ENCODE peak calls at places on chromosome 10, in four cellular contexts. One of them, this sample, is unnamed.

GRCh38 chr10:11260136-11260535 is 242.5 kb downstream of the CELF2 start:
- DNase-seq in heart right ventricle: no peak
- DNase-seq in CD8-positive, alpha-beta T cell: no peak
- DNase-seq in cardiac muscle cell: peak
- DNase-seq in this sample: no peak

GRCh38 chr10:126098216-126098561 is 201.8 kb downstream of the FANK1 start:
- DNase-seq in CD8-positive, alpha-beta T cell: no peak
- DNase-seq in heart right ventricle: no peak
- DNase-seq in cardiac muscle cell: no peak
- DNase-seq in this sample: no peak

GRCh38 chr10:91901784-91902677 is 7.3 kb downstream of the FGFBP3 start:
- DNase-seq in CD8-positive, alpha-beta T cell: peak
- DNase-seq in heart right ventricle: no peak
- DNase-seq in cardiac muscle cell: no peak
- DNase-seq in this sample: no peak

GRCh38 chr10:7364474-7364873 is 46.4 kb downstream of the SFMBT2 start:
- DNase-seq in heart right ventricle: no peak
- DNase-seq in CD8-positive, alpha-beta T cell: no peak
- DNase-seq in cardiac muscle cell: no peak
- DNase-seq in this sample: no peak

GRCh38 chr10:78584266-78584665 is 484.5 kb upstream of the ZMIZ1 start:
- DNase-seq in CD8-positive, alpha-beta T cell: no peak
- DNase-seq in heart right ventricle: no peak
- DNase-seq in cardiac muscle cell: no peak
- DNase-seq in this sample: no peak

GRCh38 chr10:93462881-93463280 is 19.3 kb downstream of the MYOF start:
- DNase-seq in CD8-positive, alpha-beta T cell: no peak
- DNase-seq in heart right ventricle: no peak
- DNase-seq in cardiac muscle cell: no peak
- DNase-seq in this sample: no peak

GRCh38 chr10:43250625-43250924 is 16.3 kb downstream of the RASGEF1A start:
- DNase-seq in cardiac muscle cell: no peak
- DNase-seq in heart right ventricle: no peak
- DNase-seq in CD8-positive, alpha-beta T cell: no peak
- DNase-seq in this sample: no peak

GRCh38 chr10:12382956-12383531 is 33.7 kb downstream of the CAMK1D start:
- DNase-seq in heart right ventricle: no peak
- DNase-seq in CD8-positive, alpha-beta T cell: no peak
- DNase-seq in cardiac muscle cell: no peak
- DNase-seq in this sample: no peak

GRCh38 chr10:10892290-10892875 is 125.3 kb upstream of the CELF2 start:
- DNase-seq in CD8-positive, alpha-beta T cell: no peak
- DNase-seq in heart right ventricle: no peak
- DNase-seq in cardiac muscle cell: no peak
- DNase-seq in this sample: no peak

GRCh38 chr10:17871036-17871435 is 61.9 kb downstream of the MRC1 start:
- DNase-seq in CD8-positive, alpha-beta T cell: no peak
- DNase-seq in cardiac muscle cell: no peak
- DNase-seq in heart right ventricle: no peak
- DNase-seq in this sample: no peak

GRCh38 chr10:57992321-57993077 is 275.2 kb downstream of the IPMK start:
- DNase-seq in heart right ventricle: no peak
- DNase-seq in CD8-positive, alpha-beta T cell: no peak
- DNase-seq in cardiac muscle cell: no peak
- DNase-seq in this sample: no peak

GRCh38 chr10:62817120-62817762 is 1.1 kb upstream of the EGR2 start:
- DNase-seq in heart right ventricle: peak
- DNase-seq in CD8-positive, alpha-beta T cell: peak
- DNase-seq in cardiac muscle cell: peak
- DNase-seq in this sample: no peak

GRCh38 chr10:62816179-62817119 is at the start of gene EGR2:
- DNase-seq in cardiac muscle cell: peak
- DNase-seq in CD8-positive, alpha-beta T cell: peak
- DNase-seq in heart right ventricle: peak
- DNase-seq in this sample: peak

GRCh38 chr10:62819521-62819920 is 3.4 kb upstream of the EGR2 start:
- DNase-seq in cardiac muscle cell: peak
- DNase-seq in heart right ventricle: no peak
- DNase-seq in CD8-positive, alpha-beta T cell: no peak
- DNase-seq in this sample: no peak

GRCh38 chr10:62818426-62819011 is 2.4 kb upstream of the EGR2 start:
- DNase-seq in heart right ventricle: peak
- DNase-seq in cardiac muscle cell: peak
- DNase-seq in CD8-positive, alpha-beta T cell: peak
- DNase-seq in this sample: peak

GRCh38 chr10:62817763-62818425 is 1.7 kb upstream of the EGR2 start:
- DNase-seq in cardiac muscle cell: peak
- DNase-seq in heart right ventricle: peak
- DNase-seq in CD8-positive, alpha-beta T cell: peak
- DNase-seq in this sample: no peak
- H3K27ac ChIP-seq in cardiac muscle cell: no peak
- H3K27ac ChIP-seq in heart right ventricle: peak
- H3K27ac ChIP-seq in CD8-positive, alpha-beta T cell: peak
- H3K27ac ChIP-seq in this sample: peak

GRCh38 chr10:71750986-71751385 is 22.3 kb downstream of the VSIR start:
- DNase-seq in CD8-positive, alpha-beta T cell: no peak
- DNase-seq in heart right ventricle: no peak
- DNase-seq in cardiac muscle cell: no peak
- DNase-seq in this sample: no peak

GRCh38 chr10:71749396-71749795 is 23.9 kb downstream of the VSIR start:
- DNase-seq in cardiac muscle cell: no peak
- DNase-seq in CD8-positive, alpha-beta T cell: no peak
- DNase-seq in heart right ventricle: peak
- DNase-seq in this sample: no peak

GRCh38 chr10:71748671-71749191 is 24.6 kb downstream of the VSIR start:
- DNase-seq in CD8-positive, alpha-beta T cell: peak
- DNase-seq in cardiac muscle cell: no peak
- DNase-seq in heart right ventricle: peak
- DNase-seq in this sample: peak

GRCh38 chr10:71751515-71752224 is 21.6 kb downstream of the VSIR start:
- DNase-seq in heart right ventricle: no peak
- DNase-seq in cardiac muscle cell: no peak
- DNase-seq in CD8-positive, alpha-beta T cell: no peak
- DNase-seq in this sample: no peak

DNA sequence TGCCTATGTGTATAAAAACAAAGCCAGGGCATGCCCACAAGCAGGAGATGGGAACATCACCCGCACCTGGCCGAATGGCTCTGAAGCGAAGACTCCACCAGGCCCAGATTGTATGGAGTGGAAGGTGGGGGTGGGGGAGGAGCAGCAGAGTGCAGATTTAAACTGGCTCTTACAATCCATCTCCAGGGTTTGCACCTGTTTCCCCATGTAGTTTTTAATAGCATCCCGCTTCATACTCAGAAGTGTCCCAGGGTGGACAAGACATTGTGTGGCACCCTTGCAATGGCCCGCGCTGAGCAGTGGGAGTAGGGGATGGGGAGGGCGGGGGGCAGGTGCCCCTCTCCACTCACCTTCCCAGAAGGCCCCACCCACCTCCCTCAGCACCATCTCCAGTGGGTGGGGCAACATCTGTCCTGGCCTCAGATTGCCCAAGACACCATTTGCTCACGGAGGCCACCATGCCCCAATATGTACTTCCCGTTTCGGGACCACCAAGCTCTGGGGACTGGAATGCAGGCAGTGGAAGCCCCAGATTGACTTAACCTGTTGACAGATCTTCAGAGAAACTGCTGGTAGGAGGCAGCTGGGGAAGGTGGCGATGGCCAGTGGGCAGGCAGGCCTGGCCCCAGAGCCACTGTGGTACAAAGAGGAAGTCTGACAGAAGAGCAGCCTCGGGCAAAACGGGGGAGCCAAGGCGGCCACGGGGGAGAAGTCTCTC is 23.0 kb downstream of the VSIR start:
- DNase-seq in CD8-positive, alpha-beta T cell: no peak
- DNase-seq in heart right ventricle: no peak
- DNase-seq in cardiac muscle cell: no peak
- DNase-seq in this sample: no peak
- H3K27ac ChIP-seq in CD8-positive, alpha-beta T cell: peak
- H3K27ac ChIP-seq in heart right ventricle: peak
- H3K27ac ChIP-seq in cardiac muscle cell: no peak
- H3K27ac ChIP-seq in this sample: peak

GRCh38 chr10:133087045-133087678 is 562 bp upstream of the ADGRA1 start:
- DNase-seq in CD8-positive, alpha-beta T cell: no peak
- DNase-seq in cardiac muscle cell: no peak
- DNase-seq in heart right ventricle: no peak
- DNase-seq in this sample: no peak
- H3K27ac ChIP-seq in CD8-positive, alpha-beta T cell: no peak
- H3K27ac ChIP-seq in cardiac muscle cell: no peak
- H3K27ac ChIP-seq in heart right ventricle: no peak
- H3K27ac ChIP-seq in this sample: peak

GRCh38 chr10:61899663-61899996 is 1.9 kb upstream of the ARID5B start:
- DNase-seq in CD8-positive, alpha-beta T cell: no peak
- DNase-seq in cardiac muscle cell: no peak
- DNase-seq in heart right ventricle: no peak
- DNase-seq in this sample: no peak
- H3K27ac ChIP-seq in CD8-positive, alpha-beta T cell: peak
- H3K27ac ChIP-seq in cardiac muscle cell: no peak
- H3K27ac ChIP-seq in heart right ventricle: peak
- H3K27ac ChIP-seq in this sample: peak

GRCh38 chr10:14478201-14478600 is 147.5 kb upstream of the FRMD4A start:
- DNase-seq in CD8-positive, alpha-beta T cell: no peak
- DNase-seq in cardiac muscle cell: no peak
- DNase-seq in heart right ventricle: no peak
- DNase-seq in this sample: no peak

GRCh38 chr10:14477408-14477710 is 146.6 kb upstream of the FRMD4A start:
- DNase-seq in heart right ventricle: no peak
- DNase-seq in CD8-positive, alpha-beta T cell: no peak
- DNase-seq in cardiac muscle cell: no peak
- DNase-seq in this sample: no peak

GRCh38 chr10:14481014-14481413 is 150.3 kb upstream of the FRMD4A start:
- DNase-seq in cardiac muscle cell: no peak
- DNase-seq in CD8-positive, alpha-beta T cell: no peak
- DNase-seq in heart right ventricle: no peak
- DNase-seq in this sample: no peak

GRCh38 chr10:14476641-14477407 is 146.1 kb upstream of the FRMD4A start:
- DNase-seq in heart right ventricle: no peak
- DNase-seq in CD8-positive, alpha-beta T cell: no peak
- DNase-seq in cardiac muscle cell: no peak
- DNase-seq in this sample: no peak

DNA sequence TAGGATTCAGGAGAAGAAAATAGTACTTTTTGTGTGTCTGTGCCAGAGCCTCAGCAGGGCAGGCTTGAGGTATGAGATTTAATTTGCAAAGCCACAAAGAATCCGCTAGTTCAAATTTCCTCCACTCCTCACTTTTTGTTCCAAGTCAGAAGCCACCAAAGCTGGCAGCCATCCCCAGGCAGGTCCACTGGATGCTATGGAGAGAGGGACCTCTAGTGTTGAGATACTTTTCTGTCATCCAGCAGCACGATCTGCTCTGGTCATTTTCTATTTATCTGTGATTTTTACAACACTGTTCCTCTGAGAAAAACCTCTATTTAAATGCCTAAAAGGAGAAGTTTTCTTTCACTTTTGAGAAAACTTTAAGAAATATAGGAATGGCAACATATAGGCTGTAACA is 147.9 kb upstream of the FRMD4A start:
- DNase-seq in CD8-positive, alpha-beta T cell: no peak
- DNase-seq in heart right ventricle: peak
- DNase-seq in cardiac muscle cell: peak
- DNase-seq in this sample: peak
- H3K27ac ChIP-seq in CD8-positive, alpha-beta T cell: no peak
- H3K27ac ChIP-seq in heart right ventricle: no peak
- H3K27ac ChIP-seq in cardiac muscle cell: no peak
- H3K27ac ChIP-seq in this sample: no peak

DNA sequence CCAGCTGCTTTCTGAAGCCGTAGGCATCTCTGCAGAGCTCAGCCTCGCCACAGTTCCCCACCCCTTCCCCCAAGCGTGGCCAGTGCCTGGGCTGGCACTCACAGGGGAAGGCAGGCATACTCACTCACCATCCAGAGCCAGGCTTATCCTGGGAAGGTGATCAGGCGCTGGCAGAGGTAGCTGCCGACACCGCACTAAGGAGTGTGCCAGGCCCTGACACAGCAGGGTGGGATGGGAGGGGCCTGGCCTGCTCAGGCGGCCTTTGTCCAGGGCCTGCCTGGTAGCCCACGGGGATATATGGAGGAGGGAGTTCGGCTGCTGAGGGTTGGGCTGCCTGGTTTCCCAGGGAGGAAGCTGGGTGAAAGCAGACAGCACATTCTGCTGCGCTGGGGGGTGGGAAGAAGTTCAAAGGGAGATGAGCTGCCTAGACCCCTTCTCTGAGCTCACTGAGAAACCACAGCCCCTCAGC is 15.8 kb downstream of the VSIR start:
- DNase-seq in CD8-positive, alpha-beta T cell: no peak
- DNase-seq in cardiac muscle cell: no peak
- DNase-seq in heart right ventricle: peak
- DNase-seq in this sample: no peak
- H3K27ac ChIP-seq in CD8-positive, alpha-beta T cell: peak
- H3K27ac ChIP-seq in cardiac muscle cell: no peak
- H3K27ac ChIP-seq in heart right ventricle: peak
- H3K27ac ChIP-seq in this sample: peak

GRCh38 chr10:80131499-80131901 is 1.0 kb upstream of the PLAC9 start:
- DNase-seq in CD8-positive, alpha-beta T cell: no peak
- DNase-seq in heart right ventricle: no peak
- DNase-seq in cardiac muscle cell: no peak
- DNase-seq in this sample: no peak

GRCh38 chr10:80137031-80137712 is 4.6 kb downstream of the PLAC9 start:
- DNase-seq in CD8-positive, alpha-beta T cell: no peak
- DNase-seq in heart right ventricle: peak
- DNase-seq in cardiac muscle cell: no peak
- DNase-seq in this sample: no peak

GRCh38 chr10:80136134-80136571 is 3.6 kb downstream of the PLAC9 start:
- DNase-seq in CD8-positive, alpha-beta T cell: no peak
- DNase-seq in heart right ventricle: peak
- DNase-seq in cardiac muscle cell: no peak
- DNase-seq in this sample: no peak

GRCh38 chr10:80133221-80133620 is 691 bp downstream of the PLAC9 start:
- DNase-seq in heart right ventricle: peak
- DNase-seq in CD8-positive, alpha-beta T cell: no peak
- DNase-seq in cardiac muscle cell: no peak
- DNase-seq in this sample: no peak

DNA sequence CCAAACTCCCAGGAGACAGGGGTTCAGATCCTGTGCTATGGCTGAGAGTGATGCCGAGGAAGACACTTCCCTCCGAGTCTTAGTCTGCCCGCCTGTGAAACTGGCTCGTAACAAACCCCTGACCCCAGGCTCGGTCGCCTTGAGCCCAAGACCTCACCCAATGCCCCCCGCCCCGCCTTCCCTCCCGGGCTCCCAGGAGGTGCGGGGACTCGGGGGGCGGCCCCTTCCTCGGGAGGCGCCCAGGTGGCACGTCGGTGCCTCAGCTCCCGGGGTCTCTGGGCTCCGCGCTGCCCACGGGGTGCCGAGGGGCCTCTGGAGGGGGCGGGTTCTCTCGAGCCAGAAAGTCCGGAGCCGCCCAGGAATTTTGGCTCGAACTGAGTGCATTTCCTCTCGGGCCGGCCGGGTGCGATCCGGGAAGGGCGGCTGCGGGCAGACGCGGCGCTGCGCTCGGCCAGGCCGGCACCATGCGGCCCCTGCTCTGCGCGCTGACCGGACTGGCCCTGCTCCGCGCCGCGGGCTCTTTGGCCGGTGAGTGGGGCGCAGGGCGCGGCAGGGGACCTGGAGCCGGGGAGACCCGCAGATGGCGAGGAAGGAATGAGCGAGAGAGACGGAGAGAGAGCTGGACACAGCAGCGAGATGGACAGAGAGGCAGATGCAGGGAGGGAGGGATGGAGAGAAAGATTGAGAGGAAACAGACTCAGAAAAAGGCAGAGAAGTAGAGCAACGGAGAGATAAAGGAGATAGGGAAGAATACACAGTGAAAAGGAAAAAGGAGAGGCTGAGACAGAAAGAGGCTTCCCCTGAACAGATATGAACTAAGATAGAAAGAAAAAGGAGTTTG is at the start of gene PLAC9:
- DNase-seq in cardiac muscle cell: peak
- DNase-seq in CD8-positive, alpha-beta T cell: no peak
- DNase-seq in heart right ventricle: peak
- DNase-seq in this sample: no peak
- H3K27ac ChIP-seq in cardiac muscle cell: no peak
- H3K27ac ChIP-seq in CD8-positive, alpha-beta T cell: no peak
- H3K27ac ChIP-seq in heart right ventricle: peak
- H3K27ac ChIP-seq in this sample: no peak